ENCODE peak calls at places on chromosomes 4 and X, in five cellular contexts. N, B, Y, S and M are unnamed samples.

GRCh38 chr4:66178901-66179300 is 508.6 kb upstream of the EPHA5 start:
- DNase-seq in N (peak; percentile 23), B (no peak), Y (no peak), S (peak; percentile 76), M (no peak)

GRCh38 chr4:146271466-146271865 is 57.1 kb downstream of the REELD1 start:
- DNase-seq in N (no peak), B (no peak), Y (no peak), S (no peak), M (no peak)

GRCh38 chrX:20066968-20067708 is 49.6 kb downstream of the MAP7D2 start:
- DNase-seq in N (peak; percentile 68), B (peak; percentile 13), Y (no peak), S (peak; percentile 66), M (no peak)

GRCh38 chr4:165190591-165191212 is 16.7 kb upstream of the KLHL2 start:
- DNase-seq in N (no peak), B (no peak), Y (no peak), S (no peak), M (no peak)

GRCh38 chr4:121827851-121828250 is 4.2 kb upstream of the CCNA2 start:
- DNase-seq in N (peak; percentile 79), B (no peak), Y (no peak), S (peak; percentile 4), M (no peak)

GRCh38 chr4:127560755-127561154 is 72.0 kb upstream of the INTU start:
- DNase-seq in N (no peak), B (no peak), Y (no peak), S (peak; percentile 12), M (no peak)

GRCh38 chr4:109701566-109702399 is 1.5 kb downstream of the CASP6 start:
- DNase-seq in N (peak; percentile 4), B (no peak), Y (no peak), S (no peak), M (no peak)

GRCh38 chr4:184450045-184450444 is 24.3 kb downstream of the IRF2 start:
- DNase-seq in N (peak; percentile 84), B (no peak), Y (no peak), S (peak; percentile 73), M (no peak)

GRCh38 chrX:33336783-33337182 is 125.4 kb upstream of the DMD start:
- DNase-seq in N (peak; percentile 37), B (no peak), Y (no peak), S (peak; percentile 8), M (no peak)